ENCODE peak calls at places on chromosomes 16 and 17, in six cellular contexts. One of them, this sample, is unnamed.
A peak's percentile ranks its signal among the peaks of the same experiment; 100 is the strongest.

GRCh38 chr16:90020838-90021382 is 1.7 kb upstream of the DBNDD1 start:
- DNase-seq in esophagus squamous epithelium: no peak
- DNase-seq in breast epithelium: no peak
- DNase-seq in stomach: no peak
- DNase-seq in IMR-90: peak; percentile 76
- DNase-seq in lower leg skin: no peak
- DNase-seq in this sample: no peak

GRCh38 chr17:59513934-59514841 is 51.2 kb upstream of the DHX40 start:
- DNase-seq in esophagus squamous epithelium: no peak
- DNase-seq in breast epithelium: peak; percentile 55
- DNase-seq in stomach: peak; percentile 82
- DNase-seq in IMR-90: peak; percentile 45
- DNase-seq in lower leg skin: peak; percentile 92
- DNase-seq in this sample: peak; percentile 25

GRCh38 chr17:77875881-77876509 is 82.5 kb upstream of the TNRC6C start:
- DNase-seq in esophagus squamous epithelium: no peak
- DNase-seq in breast epithelium: no peak
- DNase-seq in stomach: no peak
- DNase-seq in IMR-90: peak; percentile 12
- DNase-seq in lower leg skin: no peak
- DNase-seq in this sample: no peak

GRCh38 chr17:44798352-44798751 is 31.7 kb downstream of the GJC1 start:
- DNase-seq in esophagus squamous epithelium: no peak
- DNase-seq in breast epithelium: no peak
- DNase-seq in stomach: no peak
- DNase-seq in IMR-90: no peak
- DNase-seq in lower leg skin: no peak
- DNase-seq in this sample: no peak

GRCh38 chr17:31321481-31321880 is at the start of gene EVI2A:
- DNase-seq in esophagus squamous epithelium: no peak
- DNase-seq in breast epithelium: no peak
- DNase-seq in stomach: no peak
- DNase-seq in IMR-90: peak; percentile 88
- DNase-seq in lower leg skin: no peak
- DNase-seq in this sample: no peak

GRCh38 chr16:15618392-15618791 is 24.6 kb downstream of the MARF1 start:
- DNase-seq in esophagus squamous epithelium: no peak
- DNase-seq in breast epithelium: no peak
- DNase-seq in stomach: no peak
- DNase-seq in IMR-90: peak; percentile 81
- DNase-seq in lower leg skin: no peak
- DNase-seq in this sample: no peak

GRCh38 chr17:59330314-59330942 is 1.0 kb upstream of the YPEL2 start:
- DNase-seq in esophagus squamous epithelium: no peak
- DNase-seq in breast epithelium: no peak
- DNase-seq in stomach: peak; percentile 77
- DNase-seq in IMR-90: no peak
- DNase-seq in lower leg skin: peak; percentile 88
- DNase-seq in this sample: peak; percentile 31

GRCh38 chr16:25151996-25152395 is 40.5 kb downstream of the LCMT1 start:
- DNase-seq in esophagus squamous epithelium: no peak
- DNase-seq in breast epithelium: no peak
- DNase-seq in stomach: no peak
- DNase-seq in IMR-90: peak; percentile 58
- DNase-seq in lower leg skin: no peak
- DNase-seq in this sample: no peak

GRCh38 chr16:1565083-1565805 is 31.8 kb downstream of the TMEM204 start:
- DNase-seq in esophagus squamous epithelium: no peak
- DNase-seq in breast epithelium: no peak
- DNase-seq in stomach: no peak
- DNase-seq in IMR-90: no peak
- DNase-seq in lower leg skin: no peak
- DNase-seq in this sample: no peak

GRCh38 chr17:36680701-36681202 is 79.4 kb downstream of the MRM1 start:
- DNase-seq in esophagus squamous epithelium: no peak
- DNase-seq in breast epithelium: no peak
- DNase-seq in stomach: no peak
- DNase-seq in IMR-90: no peak
- DNase-seq in lower leg skin: no peak
- DNase-seq in this sample: no peak

GRCh38 chr17:79294459-79295071 is 219.9 kb downstream of the ENGASE start:
- DNase-seq in esophagus squamous epithelium: no peak
- DNase-seq in breast epithelium: peak; percentile 62
- DNase-seq in stomach: peak; percentile 57
- DNase-seq in IMR-90: peak; percentile 29
- DNase-seq in lower leg skin: no peak
- DNase-seq in this sample: peak; percentile 56

GRCh38 chr16:75854117-75854516 is 127.8 kb upstream of the CPHXL start:
- DNase-seq in esophagus squamous epithelium: no peak
- DNase-seq in breast epithelium: no peak
- DNase-seq in stomach: no peak
- DNase-seq in IMR-90: no peak
- DNase-seq in lower leg skin: no peak
- DNase-seq in this sample: no peak

GRCh38 chr16:14015948-14016347 is 55.2 kb upstream of the MRTFB start:
- DNase-seq in esophagus squamous epithelium: no peak
- DNase-seq in breast epithelium: no peak
- DNase-seq in stomach: no peak
- DNase-seq in IMR-90: peak; percentile 90
- DNase-seq in lower leg skin: peak; percentile 88
- DNase-seq in this sample: peak; percentile 44

GRCh38 chr17:4230142-4230541 is 33.6 kb downstream of the ANKFY1 start:
- DNase-seq in esophagus squamous epithelium: no peak
- DNase-seq in breast epithelium: no peak
- DNase-seq in stomach: no peak
- DNase-seq in IMR-90: peak; percentile 97
- DNase-seq in lower leg skin: peak; percentile 71
- DNase-seq in this sample: peak; percentile 66

GRCh38 chr17:80969030-80969673 is 22.5 kb upstream of the CHMP6 start:
- DNase-seq in esophagus squamous epithelium: no peak
- DNase-seq in breast epithelium: no peak
- DNase-seq in stomach: no peak
- DNase-seq in IMR-90: no peak
- DNase-seq in lower leg skin: no peak
- DNase-seq in this sample: no peak

GRCh38 chr17:16417399-16417798 is 2.0 kb downstream of the TRPV2 start:
- DNase-seq in esophagus squamous epithelium: no peak
- DNase-seq in breast epithelium: no peak
- DNase-seq in stomach: no peak
- DNase-seq in IMR-90: no peak
- DNase-seq in lower leg skin: no peak
- DNase-seq in this sample: no peak
- H3K4me3 ChIP-seq in esophagus squamous epithelium: no peak overlapping the region
- H3K4me3 ChIP-seq in breast epithelium: no peak overlapping the region
- H3K4me3 ChIP-seq in stomach: no peak overlapping the region
- H3K4me3 ChIP-seq in IMR-90: no peak overlapping the region
- H3K4me3 ChIP-seq in lower leg skin: no peak overlapping the region
- H3K4me3 ChIP-seq in this sample: no peak overlapping the region

DNA sequence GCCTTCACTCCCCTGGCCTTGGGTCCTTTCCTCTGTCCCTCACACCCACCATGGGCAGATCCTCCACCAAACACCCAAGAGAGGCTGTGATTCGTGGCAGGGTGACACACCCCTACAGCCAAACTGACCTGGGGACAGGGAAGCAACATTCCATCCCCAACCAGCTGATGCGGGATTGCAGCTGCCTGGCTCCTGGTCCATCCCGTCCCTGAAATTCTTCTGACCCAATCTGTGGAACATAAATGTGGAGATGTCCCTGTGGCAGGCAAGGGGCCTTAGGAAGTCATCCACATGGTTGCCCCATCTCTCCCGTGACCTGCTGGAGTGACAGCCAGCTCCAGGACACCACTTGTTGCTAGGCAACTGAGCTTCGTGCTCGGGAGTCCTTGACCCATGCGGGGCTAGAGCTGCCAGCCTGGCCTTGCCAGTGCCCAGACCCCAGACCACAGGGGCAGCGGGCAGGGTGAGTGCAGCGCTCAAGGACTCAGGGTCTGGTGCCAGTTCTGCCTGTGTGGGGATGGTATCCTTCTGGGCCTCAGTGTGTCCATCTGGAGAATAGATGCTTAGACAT is 34.0 kb upstream of the CPNE2 start:
- DNase-seq in esophagus squamous epithelium: no peak
- DNase-seq in breast epithelium: no peak
- DNase-seq in stomach: no peak
- DNase-seq in IMR-90: no peak
- DNase-seq in lower leg skin: no peak
- DNase-seq in this sample: no peak
- TF ChIP-seq POLR2A in esophagus squamous epithelium: no peak
- TF ChIP-seq POLR2A in breast epithelium: no peak
- TF ChIP-seq POLR2A in stomach: no peak
- TF ChIP-seq POLR2A in IMR-90: no peak
- TF ChIP-seq POLR2A in lower leg skin: no peak
- TF ChIP-seq POLR2A in this sample: no peak

GRCh38 chr16:67393790-67394270 is 532 bp upstream of the TPPP3 start:
- DNase-seq in esophagus squamous epithelium: no peak
- DNase-seq in breast epithelium: no peak
- DNase-seq in stomach: no peak
- DNase-seq in IMR-90: no peak
- DNase-seq in lower leg skin: no peak
- DNase-seq in this sample: no peak
- H3K4me3 ChIP-seq in esophagus squamous epithelium: peak overlapping the region; percentile 56
- H3K4me3 ChIP-seq in breast epithelium: peak overlapping the region; percentile 43
- H3K4me3 ChIP-seq in stomach: peak overlapping the region; percentile 39
- H3K4me3 ChIP-seq in IMR-90: peak overlapping the region; percentile 30
- H3K4me3 ChIP-seq in lower leg skin: no peak overlapping the region
- H3K4me3 ChIP-seq in this sample: peak overlapping the region; percentile 34

GRCh38 chr16:85611455-85612190 is 1.5 kb upstream of the GSE1 start:
- DNase-seq in esophagus squamous epithelium: no peak
- DNase-seq in breast epithelium: peak; percentile 89
- DNase-seq in stomach: peak; percentile 91
- DNase-seq in IMR-90: peak; percentile 74
- DNase-seq in lower leg skin: peak; percentile 97
- DNase-seq in this sample: peak; percentile 81
- TF ChIP-seq POLR2A in esophagus squamous epithelium: peak; percentile 17
- TF ChIP-seq POLR2A in breast epithelium: no peak
- TF ChIP-seq POLR2A in stomach: peak; percentile 50
- TF ChIP-seq POLR2A in IMR-90: no peak
- TF ChIP-seq POLR2A in lower leg skin: no peak
- TF ChIP-seq POLR2A in this sample: peak; percentile 47

This sample was measured in uterus.